ENCODE peak calls at places on chromosomes 2 and 18, in four cellular contexts. R is activated effector memory CD4-positive, alpha-beta T cell treated with Interleukin-2 at 50 U/mL for 16 hours; U is neuronal stem cell; T is iris pigment epithelial cell. C is an unnamed sample.

GRCh38 chr2:61620244-61621159 is 82.3 kb upstream of the XPO1 start:
- DNase-seq in U (no peak), T (peak), R (no peak), C (peak)

GRCh38 chr2:73069041-73069854 is 2.3 kb downstream of the SFXN5 start:
- DNase-seq in R (no peak), U (no peak), T (peak), C (no peak)

GRCh38 chr18:46542545-46542944 is 114.5 kb downstream of the LOXHD1 start:
- DNase-seq in R (no peak), T (no peak), U (peak), C (no peak)

GRCh38 chr18:35625232-35625631 is 43.7 kb downstream of the GALNT1 start:
- DNase-seq in R (no peak), U (no peak), T (no peak), C (no peak)

GRCh38 chr2:19532797-19533196 is 174.4 kb upstream of the OSR1 start:
- DNase-seq in T (peak), R (no peak), U (no peak), C (no peak)

GRCh38 chr2:226354434-226354833 is 445.2 kb downstream of the IRS1 start:
- DNase-seq in U (no peak), T (peak), R (no peak), C (no peak)

GRCh38 chr2:218180728-218181127 is 14.0 kb upstream of the CXCR1 start:
- DNase-seq in R (no peak), T (no peak), U (no peak), C (no peak)

GRCh38 chr2:241910604-241911520 is 41.3 kb downstream of the RTP5 start:
- DNase-seq in R (no peak), T (no peak), U (no peak), C (no peak)

GRCh38 chr2:108189316-108189715 is 50.5 kb upstream of the SULT1C3 start:
- DNase-seq in U (no peak), R (no peak), T (peak), C (no peak)

C was measured in hepatic stellate cell.